ENCODE peak calls at places on chromosomes 11 and 22, in four cellular contexts. M is K562, G is H1, Y is SK-N-SH. J is an unnamed sample.

GRCh38 chr11:111429066-111429506 is 50.0 kb upstream of the POU2AF1 start:
- DNase-seq in M (peak; percentile 29), Y (peak; percentile 42), G (peak; percentile 83), J (peak; percentile 75)

GRCh38 chr22:44538071-44538470 is 40.0 kb upstream of the RTL6 start:
- DNase-seq in G (no peak), Y (no peak), M (no peak), J (no peak)

GRCh38 chr11:22337571-22338464 is at the start of gene SLC17A6:
- DNase-seq in Y (no peak), M (peak; percentile 10), G (peak; percentile 77), J (peak; percentile 55)

GRCh38 chr22:38830845-38831108 is 13.1 kb downstream of the NPTXR start:
- DNase-seq in Y (no peak), M (no peak), G (no peak), J (no peak)

GRCh38 chr22:27992294-27993165 is 73.5 kb upstream of the PITPNB start:
- DNase-seq in G (no peak), M (no peak), Y (no peak), J (no peak)

GRCh38 chr11:59188954-59189353 is 17.0 kb downstream of the DTX4 start:
- DNase-seq in M (no peak), Y (no peak), G (no peak), J (no peak)

GRCh38 chr22:28394711-28395110 is 284.9 kb downstream of the TTC28 start:
- DNase-seq in M (no peak), G (no peak), Y (no peak), J (no peak)

GRCh38 chr22:48299801-48300200 is 1527.9 kb downstream of the BRD1 start:
- DNase-seq in Y (peak; percentile 8), M (no peak), G (no peak), J (no peak)

GRCh38 chr22:32991353-32992115 is 66.6 kb downstream of the SYN3 start:
- DNase-seq in M (no peak), Y (peak; percentile 49), G (no peak), J (no peak)

GRCh38 chr22:31122532-31123291 is at the start of gene INPP5J:
- DNase-seq in M (no peak), Y (peak; percentile 90), G (no peak), J (peak; percentile 65)
- TF ChIP-seq TEAD4 in M (no peak), Y (no peak), G (no peak), J (no peak)

DNA sequence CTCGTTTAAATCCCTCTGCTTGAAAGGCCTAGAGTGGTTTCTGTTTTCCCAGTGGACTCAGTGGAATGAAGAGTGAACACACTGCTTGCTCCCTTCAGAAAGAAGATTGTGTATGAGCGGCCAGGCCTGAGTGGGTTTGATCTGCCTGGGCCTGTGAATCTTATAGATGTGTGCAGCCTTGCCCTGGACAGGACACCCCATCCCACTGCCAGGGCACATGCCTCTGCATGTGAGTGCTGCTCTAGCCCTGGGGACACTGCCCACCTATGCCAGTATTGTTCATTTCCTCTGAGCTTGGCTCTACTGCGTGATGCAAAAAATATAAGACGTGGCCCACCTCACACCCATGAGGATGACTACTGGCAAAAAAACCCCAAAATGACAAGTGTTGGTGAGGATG is 27.2 kb upstream of the NECTIN1 start:
- DNase-seq in M (no peak), G (no peak), Y (no peak), J (no peak)
- TF ChIP-seq TEAD4 in M (no peak), G (no peak), Y (no peak), J (no peak)

GRCh38 chr11:77069969-77070582 is 3.3 kb downstream of the CAPN5 start:
- DNase-seq in M (no peak), Y (no peak), G (no peak), J (no peak)
- TF ChIP-seq TEAD4 in M (no peak), Y (no peak), G (no peak), J (no peak)

GRCh38 chr11:114125959-114126358 is 66.4 kb downstream of the ZBTB16 start:
- DNase-seq in Y (no peak), G (no peak), M (no peak), J (no peak)
- TF ChIP-seq TEAD4 in Y (no peak), G (no peak), M (no peak), J (no peak)

DNA sequence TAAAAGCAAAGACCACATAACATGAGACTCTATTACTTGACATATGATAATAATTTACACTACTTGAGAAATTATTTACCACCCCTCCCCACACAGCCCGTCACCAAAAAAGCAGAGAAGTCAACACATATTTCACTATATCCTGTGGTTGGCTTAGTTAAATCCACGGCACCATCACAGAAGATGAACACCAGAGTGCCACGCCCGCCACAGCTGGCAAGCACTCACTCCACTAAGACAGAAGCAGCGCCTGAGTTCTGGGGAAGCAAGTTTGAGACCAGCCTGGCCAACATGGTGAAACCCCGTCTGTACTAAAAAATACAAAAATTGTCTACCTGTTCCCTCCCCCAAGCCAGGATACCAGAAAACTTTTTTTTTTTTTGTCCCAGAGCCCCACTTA is 53.1 kb downstream of the PACSIN2 start:
- DNase-seq in G (no peak), Y (no peak), M (no peak), J (no peak)
- TF ChIP-seq TEAD4 in G (no peak), Y (no peak), M (no peak), J (no peak)

DNA sequence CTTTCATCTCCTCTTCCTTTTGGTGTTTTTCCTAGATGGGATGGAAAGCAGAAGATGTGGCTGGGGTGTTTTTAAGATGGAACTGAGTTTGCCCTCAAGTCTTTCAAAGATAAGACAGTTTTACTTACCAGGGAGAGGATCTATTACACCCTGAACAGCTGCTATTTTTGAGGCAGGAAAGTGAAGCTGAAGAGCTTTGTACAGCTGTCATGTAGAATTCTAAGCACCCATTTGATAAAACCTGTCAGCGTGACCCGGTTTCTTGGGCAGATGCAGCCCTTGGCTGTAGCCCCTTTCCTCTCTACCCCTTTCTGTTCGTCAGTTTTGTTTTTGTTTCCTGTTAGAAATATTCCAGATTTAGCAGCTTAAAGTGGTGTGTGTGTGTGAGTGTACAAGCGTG is 35.2 kb downstream of the FAT3 start:
- DNase-seq in M (no peak), G (no peak), Y (no peak), J (no peak)
- TF ChIP-seq TEAD4 in M (no peak), G (no peak), Y (no peak), J (no peak)

GRCh38 chr22:25777870-25778269 is 35.9 kb downstream of the MYO18B start:
- DNase-seq in G (no peak), Y (peak; percentile 74), M (peak; percentile 19), J (no peak)
- TF ChIP-seq TEAD4 in G (no peak), Y (no peak), M (no peak), J (no peak)

J was measured in WTC11.